ENCODE peak calls at places on chromosomes 7 and 10, in eight cellular contexts. R is IMR-90, V is mucosa of descending colon, X is esophagus squamous epithelium, E is heart left ventricle, P is cardiac muscle cell, O is fibroblast of lung, K is astrocyte. A is an unnamed sample.

GRCh38 chr10:115093286-115093775 is at the start of gene ATRNL1:
- DNase-seq in R (no peak), V (peak; percentile 31), X (no peak), E (peak; percentile 33), P (peak; percentile 11), O (peak; percentile 19), K (no peak), A (peak; percentile 79)

GRCh38 chr7:11373546-11374142 is 400.0 kb downstream of the PHF14 start:
- DNase-seq in R (no peak), V (no peak), X (no peak), E (no peak), P (peak; percentile 20), O (peak; percentile 10), K (peak; percentile 12), A (no peak)

GRCh38 chr7:44738876-44739665 is 9.6 kb upstream of the ZMIZ2 start:
- DNase-seq in R (no peak), V (no peak), X (no peak), E (no peak), P (no peak), O (no peak), K (no peak), A (peak; percentile 69)

GRCh38 chr10:75043256-75044121 is 68.0 kb upstream of the SAMD8 start:
- DNase-seq in R (no peak), V (no peak), X (no peak), E (no peak), P (no peak), O (no peak), K (no peak), A (peak; percentile 81)

GRCh38 chr10:102927311-102928010 is 9.4 kb downstream of the CNNM2 start:
- DNase-seq in R (no peak), V (peak; percentile 45), X (no peak), E (no peak), P (no peak), O (no peak), K (no peak), A (no peak)

GRCh38 chr10:69774596-69774995 is 27.1 kb upstream of the COL13A1 start:
- DNase-seq in R (no peak), V (no peak), X (no peak), E (no peak), P (no peak), O (no peak), K (no peak), A (no peak)

GRCh38 chr7:111380945-111381344 is 181.3 kb downstream of the IMMP2L start:
- DNase-seq in R (no peak), V (no peak), X (no peak), E (no peak), P (no peak), O (no peak), K (no peak), A (no peak)

GRCh38 chr10:24465899-24466615 is 257.1 kb downstream of the KIAA1217 start:
- DNase-seq in R (peak; percentile 96), V (no peak), X (no peak), E (no peak), P (peak; percentile 88), O (peak; percentile 98), K (peak; percentile 98), A (no peak)

GRCh38 chr7:121604627-121605296 is 208.7 kb upstream of the FAM3C start:
- DNase-seq in R (no peak), V (no peak), X (no peak), E (no peak), P (peak; percentile 61), O (peak; percentile 30), K (peak; percentile 11), A (no peak)

GRCh38 chr10:70619271-70620019 is 16.9 kb upstream of the PRF1 start:
- DNase-seq in R (peak; percentile 29), V (no peak), X (no peak), E (no peak), P (peak; percentile 55), O (peak; percentile 57), K (peak; percentile 47), A (no peak)

GRCh38 chr10:6178581-6178980 is 24.2 kb upstream of the PFKFB3 start:
- DNase-seq in R (no peak), V (no peak), X (no peak), E (no peak), P (no peak), O (no peak), K (no peak), A (no peak)

GRCh38 chr10:113292086-113292485 is 260.8 kb upstream of the HABP2 start:
- DNase-seq in R (no peak), V (no peak), X (no peak), E (no peak), P (no peak), O (no peak), K (no peak), A (no peak)

GRCh38 chr7:47314728-47315601 is 266.9 kb downstream of the TNS3 start:
- DNase-seq in R (peak; percentile 88), V (no peak), X (no peak), E (peak; percentile 63), P (peak; percentile 56), O (peak; percentile 92), K (peak; percentile 89), A (no peak)

GRCh38 chr7:94182066-94182465 is 177.9 kb upstream of the BET1 start:
- DNase-seq in R (peak; percentile 98), V (no peak), X (no peak), E (no peak), P (peak; percentile 57), O (peak; percentile 92), K (peak; percentile 90), A (no peak)

GRCh38 chr7:34849163-34849960 is 187.9 kb downstream of the DPY19L1 start:
- DNase-seq in R (no peak), V (no peak), X (no peak), E (no peak), P (peak; percentile 31), O (peak; percentile 37), K (peak; percentile 9), A (no peak)

GRCh38 chr10:83987216-83987615 is 152.1 kb upstream of the GHITM start:
- DNase-seq in R (no peak), V (no peak), X (no peak), E (no peak), P (no peak), O (no peak), K (no peak), A (no peak)

GRCh38 chr7:1537631-1538412 is 7.3 kb downstream of the MAFK start:
- DNase-seq in R (peak; percentile 97), V (peak; percentile 75), X (no peak), E (peak; percentile 91), P (peak; percentile 99), O (peak; percentile 95), K (peak; percentile 92), A (peak; percentile 78)

GRCh38 chr10:45181483-45181882 is 133.9 kb downstream of the OR13A1 start:
- DNase-seq in R (peak; percentile 24), V (no peak), X (no peak), E (no peak), P (peak; percentile 92), O (peak; percentile 56), K (peak; percentile 41), A (no peak)

GRCh38 chr7:146902728-146903127 is 786.1 kb downstream of the CNTNAP2 start:
- DNase-seq in R (no peak), V (no peak), X (no peak), E (no peak), P (no peak), O (no peak), K (no peak), A (no peak)

GRCh38 chr10:44828515-44829142 is 82.5 kb upstream of the TMEM72 start:
- DNase-seq in R (peak; percentile 54), V (no peak), X (no peak), E (peak; percentile 81), P (peak; percentile 24), O (no peak), K (no peak), A (no peak)

GRCh38 chr10:45811075-45811474 is 36.2 kb downstream of the AGAP4 start:
- DNase-seq in R (no peak), V (no peak), X (no peak), E (no peak), P (no peak), O (no peak), K (no peak), A (no peak)

GRCh38 chr10:51244308-51244707 is 170.0 kb downstream of the PRKG1 start:
- DNase-seq in R (no peak), V (no peak), X (no peak), E (no peak), P (peak; percentile 28), O (peak; percentile 31), K (peak; percentile 12), A (no peak)
- TF ChIP-seq CTCF in R (no peak), V (no peak), X (no peak), E (no peak), P (no peak), O (no peak), K (no peak), A (no peak)

DNA sequence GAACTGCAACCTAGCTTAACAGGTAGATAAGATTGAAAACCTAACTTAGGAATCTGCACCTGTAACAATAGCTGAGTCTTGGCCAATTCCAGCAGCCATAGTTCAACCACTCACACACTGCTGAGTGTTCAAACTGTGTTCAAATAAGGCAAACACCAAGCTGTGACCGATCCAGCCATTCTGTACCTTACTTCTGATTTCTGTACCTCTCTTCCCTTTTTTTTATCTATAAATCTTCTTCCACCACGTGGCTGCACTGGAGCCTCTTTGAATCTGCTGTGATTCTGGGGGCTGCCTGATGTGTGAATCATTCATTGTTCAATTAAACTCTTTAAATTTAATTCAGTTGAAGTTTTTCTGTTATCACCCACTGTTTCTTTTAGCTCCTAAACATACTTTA is 15.7 kb upstream of the FOXL3 start:
- DNase-seq in R (no peak), V (no peak), X (no peak), E (no peak), P (no peak), O (no peak), K (no peak), A (no peak)
- H3K9me3 ChIP-seq in R (peaks cover 29% of the 10 kb centered on the region), V (peaks cover 2% of the 10 kb centered on the region), X (peaks cover 3% of the 10 kb centered on the region), E (peaks cover 28% of the 10 kb centered on the region), P (no peaks in the 10 kb centered on the region), O (no peaks in the 10 kb centered on the region), K (peaks cover 5% of the 10 kb centered on the region), A (peaks cover 55% of the 10 kb centered on the region)

GRCh38 chr7:92631067-92631829 is 41.1 kb upstream of the FAM133B start:
- DNase-seq in R (no peak), V (no peak), X (no peak), E (no peak), P (no peak), O (no peak), K (no peak), A (no peak)

GRCh38 chr7:92629779-92630178 is 39.6 kb upstream of the FAM133B start:
- DNase-seq in R (no peak), V (no peak), X (no peak), E (no peak), P (no peak), O (no peak), K (no peak), A (no peak)

GRCh38 chr7:92632791-92633190 is 42.6 kb upstream of the FAM133B start:
- DNase-seq in R (no peak), V (no peak), X (no peak), E (no peak), P (no peak), O (no peak), K (no peak), A (no peak)

GRCh38 chr7:92633211-92633906 is 43.2 kb upstream of the FAM133B start:
- DNase-seq in R (peak; percentile 94), V (no peak), X (no peak), E (peak; percentile 25), P (peak; percentile 93), O (peak; percentile 98), K (peak; percentile 99), A (no peak)

GRCh38 chr7:92631830-92632487 is 41.8 kb upstream of the FAM133B start:
- DNase-seq in R (no peak), V (no peak), X (no peak), E (no peak), P (no peak), O (no peak), K (no peak), A (no peak)
- H3K4me1 ChIP-seq in R (peaks cover 6% of the 10 kb centered on the region), V (peaks cover 35% of the 10 kb centered on the region), X (peaks cover 14% of the 10 kb centered on the region), E (peaks cover 50% of the 10 kb centered on the region), P (peaks cover 30% of the 10 kb centered on the region), O (peaks cover 9% of the 10 kb centered on the region), K (peaks cover 42% of the 10 kb centered on the region), A (peaks cover 39% of the 10 kb centered on the region)

GRCh38 chr10:129341131-129341530 is 125.9 kb upstream of the MGMT start:
- DNase-seq in R (no peak), V (no peak), X (no peak), E (no peak), P (no peak), O (no peak), K (no peak), A (no peak)
- TF ChIP-seq CTCF in R (no peak), V (no peak), X (no peak), E (no peak), P (no peak), O (no peak), K (no peak), A (no peak)